ENCODE peak calls at places on chromosomes 7 and 10, in five cellular contexts. One of them, this sample, is unnamed. For H3K4me1, the result is how much of the 10 kb centered on the place peaks cover.

GRCh38 chr10:98262571-98262970 is 5.4 kb downstream of the LOXL4 start:
- DNase-seq in cardiac muscle cell: peak
- DNase-seq in ascending aorta: no peak
- DNase-seq in HCT116: peak
- DNase-seq in CD8-positive, alpha-beta T cell: peak
- DNase-seq in this sample: peak

GRCh38 chr10:101840741-101841453 is 2.7 kb downstream of the KCNIP2 start:
- DNase-seq in cardiac muscle cell: peak
- DNase-seq in ascending aorta: peak
- DNase-seq in HCT116: peak
- DNase-seq in CD8-positive, alpha-beta T cell: peak
- DNase-seq in this sample: peak

GRCh38 chr10:132232981-132233380 is 46.2 kb downstream of the DPYSL4 start:
- DNase-seq in cardiac muscle cell: no peak
- DNase-seq in ascending aorta: no peak
- DNase-seq in HCT116: no peak
- DNase-seq in CD8-positive, alpha-beta T cell: no peak
- DNase-seq in this sample: no peak

GRCh38 chr7:112414855-112415490 is 35.3 kb upstream of the IFRD1 start:
- DNase-seq in cardiac muscle cell: peak
- DNase-seq in ascending aorta: no peak
- DNase-seq in HCT116: peak
- DNase-seq in CD8-positive, alpha-beta T cell: no peak
- DNase-seq in this sample: no peak

GRCh38 chr7:124784879-124785818 is 19.6 kb upstream of the GPR37 start:
- DNase-seq in cardiac muscle cell: peak
- DNase-seq in ascending aorta: no peak
- DNase-seq in HCT116: peak
- DNase-seq in CD8-positive, alpha-beta T cell: no peak
- DNase-seq in this sample: peak

GRCh38 chr10:96585726-96586418 is 940 bp downstream of the TM9SF3 start:
- DNase-seq in cardiac muscle cell: peak
- DNase-seq in ascending aorta: no peak
- DNase-seq in HCT116: no peak
- DNase-seq in CD8-positive, alpha-beta T cell: peak
- DNase-seq in this sample: no peak

GRCh38 chr7:95927781-95928180 is 155.4 kb downstream of the DYNC1I1 start:
- DNase-seq in cardiac muscle cell: no peak
- DNase-seq in ascending aorta: no peak
- DNase-seq in HCT116: no peak
- DNase-seq in CD8-positive, alpha-beta T cell: no peak
- DNase-seq in this sample: no peak

GRCh38 chr10:100043796-100044195 is 34.0 kb upstream of the DNMBP start:
- DNase-seq in cardiac muscle cell: peak
- DNase-seq in ascending aorta: peak
- DNase-seq in HCT116: no peak
- DNase-seq in CD8-positive, alpha-beta T cell: no peak
- DNase-seq in this sample: no peak

GRCh38 chr10:35794703-35795102 is 152.6 kb upstream of the FZD8 start:
- DNase-seq in cardiac muscle cell: peak
- DNase-seq in ascending aorta: no peak
- DNase-seq in HCT116: no peak
- DNase-seq in CD8-positive, alpha-beta T cell: no peak
- DNase-seq in this sample: no peak

GRCh38 chr7:140726304-140726703 is 29.8 kb downstream of the NDUFB2 start:
- DNase-seq in cardiac muscle cell: peak
- DNase-seq in ascending aorta: no peak
- DNase-seq in HCT116: peak
- DNase-seq in CD8-positive, alpha-beta T cell: no peak
- DNase-seq in this sample: no peak

GRCh38 chr7:135208417-135208793 is 2.9 kb downstream of the WDR91 start:
- DNase-seq in cardiac muscle cell: no peak
- DNase-seq in ascending aorta: no peak
- DNase-seq in HCT116: no peak
- DNase-seq in CD8-positive, alpha-beta T cell: no peak
- DNase-seq in this sample: no peak

GRCh38 chr10:8596929-8597472 is 542.5 kb downstream of the GATA3 start:
- DNase-seq in cardiac muscle cell: no peak
- DNase-seq in ascending aorta: no peak
- DNase-seq in HCT116: no peak
- DNase-seq in CD8-positive, alpha-beta T cell: no peak
- DNase-seq in this sample: no peak

GRCh38 chr10:598415-599170 is 90.9 kb downstream of the DIP2C start:
- DNase-seq in cardiac muscle cell: peak
- DNase-seq in ascending aorta: peak
- DNase-seq in HCT116: no peak
- DNase-seq in CD8-positive, alpha-beta T cell: no peak
- DNase-seq in this sample: no peak

GRCh38 chr10:87661861-87662785 is 2.4 kb downstream of the PAPSS2 start:
- DNase-seq in cardiac muscle cell: peak
- DNase-seq in ascending aorta: no peak
- DNase-seq in HCT116: no peak
- DNase-seq in CD8-positive, alpha-beta T cell: no peak
- DNase-seq in this sample: no peak

GRCh38 chr7:158957507-158957900 is 101.1 kb downstream of the DYNC2I1 start:
- DNase-seq in cardiac muscle cell: no peak
- DNase-seq in ascending aorta: no peak
- DNase-seq in HCT116: no peak
- DNase-seq in CD8-positive, alpha-beta T cell: no peak
- DNase-seq in this sample: no peak

GRCh38 chr10:88920198-88920597 is 32.4 kb downstream of the ACTA2 start:
- DNase-seq in cardiac muscle cell: peak
- DNase-seq in ascending aorta: no peak
- DNase-seq in HCT116: no peak
- DNase-seq in CD8-positive, alpha-beta T cell: no peak
- DNase-seq in this sample: no peak

GRCh38 chr10:111877274-111877673 is 306.3 kb downstream of the GPAM start:
- DNase-seq in cardiac muscle cell: no peak
- DNase-seq in ascending aorta: no peak
- DNase-seq in HCT116: no peak
- DNase-seq in CD8-positive, alpha-beta T cell: no peak
- DNase-seq in this sample: no peak

GRCh38 chr10:87656431-87657072 is 3.1 kb upstream of the PAPSS2 start:
- DNase-seq in cardiac muscle cell: peak
- DNase-seq in ascending aorta: no peak
- DNase-seq in HCT116: no peak
- DNase-seq in CD8-positive, alpha-beta T cell: no peak
- DNase-seq in this sample: no peak

GRCh38 chr10:105288613-105289012 is 647.5 kb downstream of the SORCS3 start:
- DNase-seq in cardiac muscle cell: no peak
- DNase-seq in ascending aorta: no peak
- DNase-seq in HCT116: no peak
- DNase-seq in CD8-positive, alpha-beta T cell: no peak
- DNase-seq in this sample: no peak

GRCh38 chr7:142357953-142358520 is 100.2 kb upstream of the PRSS58 start:
- DNase-seq in cardiac muscle cell: peak
- DNase-seq in ascending aorta: no peak
- DNase-seq in HCT116: peak
- DNase-seq in CD8-positive, alpha-beta T cell: no peak
- DNase-seq in this sample: peak

GRCh38 chr7:2157473-2158279 is 75.1 kb downstream of the MAD1L1 start:
- DNase-seq in cardiac muscle cell: peak
- DNase-seq in ascending aorta: peak
- DNase-seq in HCT116: no peak
- DNase-seq in CD8-positive, alpha-beta T cell: no peak
- DNase-seq in this sample: peak

GRCh38 chr10:47022311-47023131 is 111.3 kb downstream of the PTPN20 start:
- DNase-seq in cardiac muscle cell: no peak
- DNase-seq in ascending aorta: peak
- DNase-seq in HCT116: no peak
- DNase-seq in CD8-positive, alpha-beta T cell: peak
- DNase-seq in this sample: no peak

GRCh38 chr7:138527746-138528223 is 67.7 kb downstream of the TRIM24 start:
- DNase-seq in cardiac muscle cell: peak
- DNase-seq in ascending aorta: no peak
- DNase-seq in HCT116: peak
- DNase-seq in CD8-positive, alpha-beta T cell: no peak
- DNase-seq in this sample: no peak

GRCh38 chr10:86520871-86521619 is 547 bp downstream of the WAPL start:
- DNase-seq in cardiac muscle cell: peak
- DNase-seq in ascending aorta: peak
- DNase-seq in HCT116: peak
- DNase-seq in CD8-positive, alpha-beta T cell: peak
- DNase-seq in this sample: peak

GRCh38 chr10:58334817-58335305 is at the start of gene UBE2D1:
- DNase-seq in cardiac muscle cell: peak
- DNase-seq in ascending aorta: peak
- DNase-seq in HCT116: peak
- DNase-seq in CD8-positive, alpha-beta T cell: peak
- DNase-seq in this sample: peak

DNA sequence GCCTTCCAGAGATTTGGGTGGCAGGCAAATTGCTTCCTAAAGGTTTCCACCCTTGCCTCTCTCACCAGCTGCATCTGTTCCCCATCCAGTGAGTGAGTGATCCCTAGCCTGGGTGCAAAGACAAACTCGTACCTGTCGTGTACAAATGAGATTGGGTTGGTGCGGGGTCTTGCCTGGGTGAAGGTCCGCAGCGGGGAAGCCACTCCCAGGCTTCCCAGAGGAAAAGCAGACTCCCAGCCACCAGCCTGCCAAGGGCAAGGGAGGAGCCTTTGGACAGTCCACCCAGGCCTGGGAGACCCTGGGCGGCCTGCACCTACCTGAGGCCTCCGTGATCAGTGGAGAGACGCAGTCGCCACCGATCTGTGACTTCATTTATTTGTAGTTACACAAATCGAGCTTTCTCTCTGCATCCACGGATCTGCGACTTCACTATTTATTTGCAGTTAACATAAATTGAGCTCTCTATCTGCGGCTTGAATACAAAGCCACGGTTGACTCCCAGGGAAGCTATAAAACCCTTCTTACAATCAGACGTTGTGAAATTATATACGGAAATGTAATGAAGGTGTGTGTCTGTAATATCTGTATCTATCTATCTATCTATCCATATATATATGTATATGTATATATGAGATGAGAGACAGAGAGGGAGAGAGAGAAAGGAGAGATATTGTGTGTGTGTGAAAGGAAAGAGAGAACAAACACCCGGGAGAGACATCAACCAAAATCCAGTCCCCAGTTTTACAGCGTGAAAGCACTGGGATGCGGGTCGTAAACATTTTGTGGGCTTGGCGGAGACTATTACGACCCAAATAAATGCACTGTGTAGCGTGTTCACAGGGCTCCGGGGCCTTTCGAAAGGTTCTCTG is 3.0 kb upstream of the HOXA7 start:
- DNase-seq in cardiac muscle cell: no peak
- DNase-seq in ascending aorta: peak
- DNase-seq in HCT116: no peak
- DNase-seq in CD8-positive, alpha-beta T cell: no peak
- DNase-seq in this sample: peak
- H3K4me1 ChIP-seq in cardiac muscle cell: under half
- H3K4me1 ChIP-seq in ascending aorta: under half
- H3K4me1 ChIP-seq in HCT116: under half
- H3K4me1 ChIP-seq in CD8-positive, alpha-beta T cell: under half
- H3K4me1 ChIP-seq in this sample: under half

GRCh38 chr7:44978511-44979366 is at the start of gene MYO1G:
- DNase-seq in cardiac muscle cell: no peak
- DNase-seq in ascending aorta: peak
- DNase-seq in HCT116: no peak
- DNase-seq in CD8-positive, alpha-beta T cell: peak
- DNase-seq in this sample: no peak

GRCh38 chr7:44977956-44978355 is 859 bp downstream of the MYO1G start:
- DNase-seq in cardiac muscle cell: no peak
- DNase-seq in ascending aorta: no peak
- DNase-seq in HCT116: no peak
- DNase-seq in CD8-positive, alpha-beta T cell: no peak
- DNase-seq in this sample: peak

GRCh38 chr7:44976040-44976745 is 2.6 kb downstream of the MYO1G start:
- DNase-seq in cardiac muscle cell: no peak
- DNase-seq in ascending aorta: no peak
- DNase-seq in HCT116: no peak
- DNase-seq in CD8-positive, alpha-beta T cell: no peak
- DNase-seq in this sample: no peak

GRCh38 chr7:44976746-44977196 is 2.0 kb downstream of the MYO1G start:
- DNase-seq in cardiac muscle cell: no peak
- DNase-seq in ascending aorta: no peak
- DNase-seq in HCT116: no peak
- DNase-seq in CD8-positive, alpha-beta T cell: no peak
- DNase-seq in this sample: no peak

DNA sequence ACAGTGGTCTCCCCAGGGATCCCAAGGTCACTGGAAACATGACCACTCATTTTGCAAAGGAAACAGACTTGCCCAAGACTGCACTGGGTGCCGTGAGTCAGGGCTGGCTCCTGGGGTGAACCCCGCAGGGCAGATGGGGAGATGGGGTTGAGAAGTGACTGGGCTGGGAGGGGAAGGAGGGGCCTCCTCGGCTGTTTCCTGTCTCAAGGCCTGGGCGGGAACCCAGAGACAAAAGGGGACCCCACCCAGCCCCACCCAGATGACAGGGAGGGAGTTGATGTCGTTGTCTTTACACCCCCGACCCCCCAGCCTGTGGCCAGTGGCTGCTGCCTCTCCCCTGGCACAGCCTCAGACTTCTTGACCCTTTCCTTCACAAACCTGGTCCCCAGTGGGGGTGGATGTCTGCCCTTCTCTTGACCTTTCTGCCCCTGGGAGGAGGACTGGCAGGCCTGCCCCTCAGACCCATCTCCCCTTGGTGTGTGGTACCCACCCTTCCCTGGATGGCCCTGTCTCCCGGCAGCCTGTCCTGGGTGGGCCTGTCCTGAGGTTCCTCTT is 1.4 kb downstream of the MYO1G start:
- DNase-seq in cardiac muscle cell: no peak
- DNase-seq in ascending aorta: no peak
- DNase-seq in HCT116: no peak
- DNase-seq in CD8-positive, alpha-beta T cell: peak
- DNase-seq in this sample: no peak
- H3K4me3 ChIP-seq in cardiac muscle cell: no peak
- H3K4me3 ChIP-seq in ascending aorta: no peak
- H3K4me3 ChIP-seq in HCT116: no peak
- H3K4me3 ChIP-seq in CD8-positive, alpha-beta T cell: peak
- H3K4me3 ChIP-seq in this sample: peak

GRCh38 chr7:105937411-105937810 is 25.7 kb upstream of the CDHR3 start:
- DNase-seq in cardiac muscle cell: no peak
- DNase-seq in ascending aorta: no peak
- DNase-seq in HCT116: no peak
- DNase-seq in CD8-positive, alpha-beta T cell: no peak
- DNase-seq in this sample: no peak

GRCh38 chr7:105935250-105935649 is 27.8 kb upstream of the CDHR3 start:
- DNase-seq in cardiac muscle cell: no peak
- DNase-seq in ascending aorta: no peak
- DNase-seq in HCT116: no peak
- DNase-seq in CD8-positive, alpha-beta T cell: no peak
- DNase-seq in this sample: peak

GRCh38 chr7:105931179-105931578 is 31.9 kb upstream of the CDHR3 start:
- DNase-seq in cardiac muscle cell: no peak
- DNase-seq in ascending aorta: no peak
- DNase-seq in HCT116: no peak
- DNase-seq in CD8-positive, alpha-beta T cell: no peak
- DNase-seq in this sample: no peak

GRCh38 chr7:105932835-105933477 is 30.1 kb upstream of the CDHR3 start:
- DNase-seq in cardiac muscle cell: peak
- DNase-seq in ascending aorta: peak
- DNase-seq in HCT116: no peak
- DNase-seq in CD8-positive, alpha-beta T cell: no peak
- DNase-seq in this sample: no peak

GRCh38 chr7:105934577-105935185 is 28.4 kb upstream of the CDHR3 start:
- DNase-seq in cardiac muscle cell: peak
- DNase-seq in ascending aorta: no peak
- DNase-seq in HCT116: peak
- DNase-seq in CD8-positive, alpha-beta T cell: no peak
- DNase-seq in this sample: peak
- TF ChIP-seq CTCF in cardiac muscle cell: peak
- TF ChIP-seq CTCF in ascending aorta: no peak
- TF ChIP-seq CTCF in HCT116: peak
- TF ChIP-seq CTCF in CD8-positive, alpha-beta T cell: no peak
- TF ChIP-seq CTCF in this sample: no peak

GRCh38 chr7:73828107-73828803 is 2.5 kb upstream of the CLDN4 start:
- DNase-seq in cardiac muscle cell: peak
- DNase-seq in ascending aorta: no peak
- DNase-seq in HCT116: peak
- DNase-seq in CD8-positive, alpha-beta T cell: no peak
- DNase-seq in this sample: peak
- H3K4me1 ChIP-seq in cardiac muscle cell: under half
- H3K4me1 ChIP-seq in ascending aorta: under half
- H3K4me1 ChIP-seq in HCT116: half or more
- H3K4me1 ChIP-seq in CD8-positive, alpha-beta T cell: under half
- H3K4me1 ChIP-seq in this sample: half or more

This sample was measured in pancreas.